ENCODE peak calls at places on chromosome 16, in nine cellular contexts. One of them, this sample, is unnamed.

GRCh38 chr16:29915590-29916247 is 10.3 kb downstream of the KCTD13 start:
- DNase-seq in stimulated activated CD4-positive, alpha-beta T cell treated with anti-CD3 and anti-CD28 coated beads, Interleukin-4, amount 100 ng/mL, for 4 hours: no peak
- DNase-seq in T-helper 9 cell: no peak
- DNase-seq in BJ: no peak
- DNase-seq in activated T-helper 2 cell treated with anti-CD3 and anti-CD28 coated beads, Interferon-gamma antibody, Interleukin-2, Interleukin-4, amounts not matched to agents 10 μg/mL and 5 μg/mL and 100 μg/mL, durations not matched to agents 14 hours and 24 hours and 36 hours: no peak
- DNase-seq in ACHN: peak
- DNase-seq in GM20000: no peak
- DNase-seq in brain microvascular endothelial cell: peak
- DNase-seq in Kasumi-1: no peak
- DNase-seq in this sample: no peak

GRCh38 chr16:77805403-77805802 is 17.0 kb downstream of the VAT1L start:
- DNase-seq in stimulated activated CD4-positive, alpha-beta T cell treated with anti-CD3 and anti-CD28 coated beads, Interleukin-4, amount 100 ng/mL, for 4 hours: no peak
- DNase-seq in T-helper 9 cell: no peak
- DNase-seq in BJ: no peak
- DNase-seq in activated T-helper 2 cell treated with anti-CD3 and anti-CD28 coated beads, Interferon-gamma antibody, Interleukin-2, Interleukin-4, amounts not matched to agents 10 μg/mL and 5 μg/mL and 100 μg/mL, durations not matched to agents 14 hours and 24 hours and 36 hours: no peak
- DNase-seq in ACHN: no peak
- DNase-seq in GM20000: no peak
- DNase-seq in brain microvascular endothelial cell: no peak
- DNase-seq in Kasumi-1: no peak
- DNase-seq in this sample: no peak

GRCh38 chr16:12500771-12501170 is 302.9 kb downstream of the CPPED1 start:
- DNase-seq in stimulated activated CD4-positive, alpha-beta T cell treated with anti-CD3 and anti-CD28 coated beads, Interleukin-4, amount 100 ng/mL, for 4 hours: no peak
- DNase-seq in T-helper 9 cell: no peak
- DNase-seq in BJ: no peak
- DNase-seq in activated T-helper 2 cell treated with anti-CD3 and anti-CD28 coated beads, Interferon-gamma antibody, Interleukin-2, Interleukin-4, amounts not matched to agents 10 μg/mL and 5 μg/mL and 100 μg/mL, durations not matched to agents 14 hours and 24 hours and 36 hours: no peak
- DNase-seq in ACHN: no peak
- DNase-seq in GM20000: no peak
- DNase-seq in brain microvascular endothelial cell: no peak
- DNase-seq in Kasumi-1: no peak
- DNase-seq in this sample: no peak

GRCh38 chr16:57970319-57970718 is 609 bp downstream of the CNGB1 start:
- DNase-seq in stimulated activated CD4-positive, alpha-beta T cell treated with anti-CD3 and anti-CD28 coated beads, Interleukin-4, amount 100 ng/mL, for 4 hours: no peak
- DNase-seq in T-helper 9 cell: no peak
- DNase-seq in BJ: no peak
- DNase-seq in activated T-helper 2 cell treated with anti-CD3 and anti-CD28 coated beads, Interferon-gamma antibody, Interleukin-2, Interleukin-4, amounts not matched to agents 10 μg/mL and 5 μg/mL and 100 μg/mL, durations not matched to agents 14 hours and 24 hours and 36 hours: no peak
- DNase-seq in ACHN: no peak
- DNase-seq in GM20000: no peak
- DNase-seq in brain microvascular endothelial cell: no peak
- DNase-seq in Kasumi-1: no peak
- DNase-seq in this sample: no peak

GRCh38 chr16:89949121-89949742 is 677 bp downstream of the DEF8 start:
- DNase-seq in stimulated activated CD4-positive, alpha-beta T cell treated with anti-CD3 and anti-CD28 coated beads, Interleukin-4, amount 100 ng/mL, for 4 hours: no peak
- DNase-seq in T-helper 9 cell: no peak
- DNase-seq in BJ: no peak
- DNase-seq in activated T-helper 2 cell treated with anti-CD3 and anti-CD28 coated beads, Interferon-gamma antibody, Interleukin-2, Interleukin-4, amounts not matched to agents 10 μg/mL and 5 μg/mL and 100 μg/mL, durations not matched to agents 14 hours and 24 hours and 36 hours: no peak
- DNase-seq in ACHN: no peak
- DNase-seq in GM20000: no peak
- DNase-seq in brain microvascular endothelial cell: no peak
- DNase-seq in Kasumi-1: no peak
- DNase-seq in this sample: no peak

GRCh38 chr16:87043273-87044030 is 273.7 kb downstream of the C16orf95 start:
- DNase-seq in stimulated activated CD4-positive, alpha-beta T cell treated with anti-CD3 and anti-CD28 coated beads, Interleukin-4, amount 100 ng/mL, for 4 hours: no peak
- DNase-seq in T-helper 9 cell: no peak
- DNase-seq in BJ: no peak
- DNase-seq in activated T-helper 2 cell treated with anti-CD3 and anti-CD28 coated beads, Interferon-gamma antibody, Interleukin-2, Interleukin-4, amounts not matched to agents 10 μg/mL and 5 μg/mL and 100 μg/mL, durations not matched to agents 14 hours and 24 hours and 36 hours: no peak
- DNase-seq in ACHN: no peak
- DNase-seq in GM20000: no peak
- DNase-seq in brain microvascular endothelial cell: no peak
- DNase-seq in Kasumi-1: no peak
- DNase-seq in this sample: no peak

GRCh38 chr16:75053791-75054555 is 55.1 kb downstream of the ZNRF1 start:
- DNase-seq in stimulated activated CD4-positive, alpha-beta T cell treated with anti-CD3 and anti-CD28 coated beads, Interleukin-4, amount 100 ng/mL, for 4 hours: no peak
- DNase-seq in T-helper 9 cell: no peak
- DNase-seq in BJ: no peak
- DNase-seq in activated T-helper 2 cell treated with anti-CD3 and anti-CD28 coated beads, Interferon-gamma antibody, Interleukin-2, Interleukin-4, amounts not matched to agents 10 μg/mL and 5 μg/mL and 100 μg/mL, durations not matched to agents 14 hours and 24 hours and 36 hours: no peak
- DNase-seq in ACHN: no peak
- DNase-seq in GM20000: no peak
- DNase-seq in brain microvascular endothelial cell: no peak
- DNase-seq in Kasumi-1: no peak
- DNase-seq in this sample: peak

GRCh38 chr16:20904507-20905079 is 4.0 kb downstream of the LYRM1 start:
- DNase-seq in stimulated activated CD4-positive, alpha-beta T cell treated with anti-CD3 and anti-CD28 coated beads, Interleukin-4, amount 100 ng/mL, for 4 hours: no peak
- DNase-seq in T-helper 9 cell: no peak
- DNase-seq in BJ: no peak
- DNase-seq in activated T-helper 2 cell treated with anti-CD3 and anti-CD28 coated beads, Interferon-gamma antibody, Interleukin-2, Interleukin-4, amounts not matched to agents 10 μg/mL and 5 μg/mL and 100 μg/mL, durations not matched to agents 14 hours and 24 hours and 36 hours: peak
- DNase-seq in ACHN: no peak
- DNase-seq in GM20000: peak
- DNase-seq in brain microvascular endothelial cell: peak
- DNase-seq in Kasumi-1: peak
- DNase-seq in this sample: no peak

GRCh38 chr16:48152226-48152625 is 3.6 kb downstream of the ABCC12 start:
- DNase-seq in stimulated activated CD4-positive, alpha-beta T cell treated with anti-CD3 and anti-CD28 coated beads, Interleukin-4, amount 100 ng/mL, for 4 hours: no peak
- DNase-seq in T-helper 9 cell: no peak
- DNase-seq in BJ: no peak
- DNase-seq in activated T-helper 2 cell treated with anti-CD3 and anti-CD28 coated beads, Interferon-gamma antibody, Interleukin-2, Interleukin-4, amounts not matched to agents 10 μg/mL and 5 μg/mL and 100 μg/mL, durations not matched to agents 14 hours and 24 hours and 36 hours: no peak
- DNase-seq in ACHN: no peak
- DNase-seq in GM20000: no peak
- DNase-seq in brain microvascular endothelial cell: no peak
- DNase-seq in Kasumi-1: no peak
- DNase-seq in this sample: no peak

GRCh38 chr16:28181557-28181914 is 30.2 kb downstream of the XPO6 start:
- DNase-seq in stimulated activated CD4-positive, alpha-beta T cell treated with anti-CD3 and anti-CD28 coated beads, Interleukin-4, amount 100 ng/mL, for 4 hours: no peak
- DNase-seq in T-helper 9 cell: no peak
- DNase-seq in BJ: peak
- DNase-seq in activated T-helper 2 cell treated with anti-CD3 and anti-CD28 coated beads, Interferon-gamma antibody, Interleukin-2, Interleukin-4, amounts not matched to agents 10 μg/mL and 5 μg/mL and 100 μg/mL, durations not matched to agents 14 hours and 24 hours and 36 hours: no peak
- DNase-seq in ACHN: peak
- DNase-seq in GM20000: no peak
- DNase-seq in brain microvascular endothelial cell: peak
- DNase-seq in Kasumi-1: no peak
- DNase-seq in this sample: no peak

GRCh38 chr16:67719778-67720144 is 645 bp upstream of the GFOD2 start:
- DNase-seq in stimulated activated CD4-positive, alpha-beta T cell treated with anti-CD3 and anti-CD28 coated beads, Interleukin-4, amount 100 ng/mL, for 4 hours: peak
- DNase-seq in T-helper 9 cell: peak
- DNase-seq in BJ: no peak
- DNase-seq in activated T-helper 2 cell treated with anti-CD3 and anti-CD28 coated beads, Interferon-gamma antibody, Interleukin-2, Interleukin-4, amounts not matched to agents 10 μg/mL and 5 μg/mL and 100 μg/mL, durations not matched to agents 14 hours and 24 hours and 36 hours: peak
- DNase-seq in ACHN: peak
- DNase-seq in GM20000: peak
- DNase-seq in brain microvascular endothelial cell: peak
- DNase-seq in Kasumi-1: peak
- DNase-seq in this sample: no peak

GRCh38 chr16:85612801-85613608 is at the start of gene GSE1:
- DNase-seq in stimulated activated CD4-positive, alpha-beta T cell treated with anti-CD3 and anti-CD28 coated beads, Interleukin-4, amount 100 ng/mL, for 4 hours: peak
- DNase-seq in T-helper 9 cell: peak
- DNase-seq in BJ: peak
- DNase-seq in activated T-helper 2 cell treated with anti-CD3 and anti-CD28 coated beads, Interferon-gamma antibody, Interleukin-2, Interleukin-4, amounts not matched to agents 10 μg/mL and 5 μg/mL and 100 μg/mL, durations not matched to agents 14 hours and 24 hours and 36 hours: peak
- DNase-seq in ACHN: peak
- DNase-seq in GM20000: peak
- DNase-seq in brain microvascular endothelial cell: peak
- DNase-seq in Kasumi-1: peak
- DNase-seq in this sample: peak

GRCh38 chr16:83577201-83577600 is 230.6 kb upstream of the HSBP1 start:
- DNase-seq in stimulated activated CD4-positive, alpha-beta T cell treated with anti-CD3 and anti-CD28 coated beads, Interleukin-4, amount 100 ng/mL, for 4 hours: no peak
- DNase-seq in T-helper 9 cell: no peak
- DNase-seq in BJ: no peak
- DNase-seq in activated T-helper 2 cell treated with anti-CD3 and anti-CD28 coated beads, Interferon-gamma antibody, Interleukin-2, Interleukin-4, amounts not matched to agents 10 μg/mL and 5 μg/mL and 100 μg/mL, durations not matched to agents 14 hours and 24 hours and 36 hours: no peak
- DNase-seq in ACHN: no peak
- DNase-seq in GM20000: no peak
- DNase-seq in brain microvascular endothelial cell: no peak
- DNase-seq in Kasumi-1: no peak
- DNase-seq in this sample: no peak

GRCh38 chr16:6231351-6231750 is 1101.3 kb upstream of the RBFOX1 start:
- DNase-seq in stimulated activated CD4-positive, alpha-beta T cell treated with anti-CD3 and anti-CD28 coated beads, Interleukin-4, amount 100 ng/mL, for 4 hours: no peak
- DNase-seq in T-helper 9 cell: no peak
- DNase-seq in BJ: no peak
- DNase-seq in activated T-helper 2 cell treated with anti-CD3 and anti-CD28 coated beads, Interferon-gamma antibody, Interleukin-2, Interleukin-4, amounts not matched to agents 10 μg/mL and 5 μg/mL and 100 μg/mL, durations not matched to agents 14 hours and 24 hours and 36 hours: no peak
- DNase-seq in ACHN: no peak
- DNase-seq in GM20000: no peak
- DNase-seq in brain microvascular endothelial cell: no peak
- DNase-seq in Kasumi-1: no peak
- DNase-seq in this sample: no peak